ENCODE peak calls at places on chromosomes 3 and 15, in eight cellular contexts. One of them, this sample, is unnamed.

GRCh38 chr3:8658326-8659212 is 14.0 kb upstream of the SSUH2 start:
- DNase-seq in iris pigment epithelial cell: peak; percentile 41
- DNase-seq in C1 segment of cervical spinal cord: no peak
- DNase-seq in stimulated activated CD4-positive, alpha-beta T cell treated with anti-CD3 and anti-CD28 coated beads, Interleukin-2, amount 100 ng/mL, for 24 hours: no peak
- DNase-seq in stimulated activated CD8-positive, alpha-beta memory T cell treated with anti-CD3 and anti-CD28 coated beads, Interleukin-4, amount 100 ng/mL, for 4 hours: no peak
- DNase-seq in activated CD8-positive, alpha-beta memory T cell treated with anti-CD3 and anti-CD28 coated beads for 48 hours: no peak
- DNase-seq in NCI-H2081: peak; percentile 44
- DNase-seq in fibroblast of pulmonary artery: peak; percentile 72
- DNase-seq in this sample: no peak

GRCh38 chr15:57663262-57663661 is 43.3 kb upstream of the POLR2M start:
- DNase-seq in NCI-H2081: no peak
- DNase-seq in activated CD8-positive, alpha-beta memory T cell treated with anti-CD3 and anti-CD28 coated beads for 48 hours: no peak
- DNase-seq in fibroblast of pulmonary artery: no peak
- DNase-seq in C1 segment of cervical spinal cord: no peak
- DNase-seq in stimulated activated CD4-positive, alpha-beta T cell treated with anti-CD3 and anti-CD28 coated beads, Interleukin-2, amount 100 ng/mL, for 24 hours: no peak
- DNase-seq in stimulated activated CD8-positive, alpha-beta memory T cell treated with anti-CD3 and anti-CD28 coated beads, Interleukin-4, amount 100 ng/mL, for 4 hours: no peak
- DNase-seq in iris pigment epithelial cell: no peak
- DNase-seq in this sample: no peak

GRCh38 chr15:41997845-41998244 is 23.0 kb downstream of the PLA2G4E start:
- DNase-seq in stimulated activated CD4-positive, alpha-beta T cell treated with anti-CD3 and anti-CD28 coated beads, Interleukin-2, amount 100 ng/mL, for 24 hours: no peak
- DNase-seq in C1 segment of cervical spinal cord: no peak
- DNase-seq in stimulated activated CD8-positive, alpha-beta memory T cell treated with anti-CD3 and anti-CD28 coated beads, Interleukin-4, amount 100 ng/mL, for 4 hours: no peak
- DNase-seq in fibroblast of pulmonary artery: no peak
- DNase-seq in activated CD8-positive, alpha-beta memory T cell treated with anti-CD3 and anti-CD28 coated beads for 48 hours: no peak
- DNase-seq in NCI-H2081: no peak
- DNase-seq in iris pigment epithelial cell: no peak
- DNase-seq in this sample: no peak

GRCh38 chr3:21859124-21859781 is 108.2 kb upstream of the ZNF385D start:
- DNase-seq in stimulated activated CD8-positive, alpha-beta memory T cell treated with anti-CD3 and anti-CD28 coated beads, Interleukin-4, amount 100 ng/mL, for 4 hours: no peak
- DNase-seq in stimulated activated CD4-positive, alpha-beta T cell treated with anti-CD3 and anti-CD28 coated beads, Interleukin-2, amount 100 ng/mL, for 24 hours: no peak
- DNase-seq in activated CD8-positive, alpha-beta memory T cell treated with anti-CD3 and anti-CD28 coated beads for 48 hours: no peak
- DNase-seq in iris pigment epithelial cell: no peak
- DNase-seq in fibroblast of pulmonary artery: no peak
- DNase-seq in C1 segment of cervical spinal cord: no peak
- DNase-seq in NCI-H2081: no peak
- DNase-seq in this sample: no peak

GRCh38 chr15:66670698-66671580 is 31.1 kb upstream of the SMAD6 start:
- DNase-seq in C1 segment of cervical spinal cord: no peak
- DNase-seq in iris pigment epithelial cell: no peak
- DNase-seq in stimulated activated CD8-positive, alpha-beta memory T cell treated with anti-CD3 and anti-CD28 coated beads, Interleukin-4, amount 100 ng/mL, for 4 hours: no peak
- DNase-seq in NCI-H2081: peak; percentile 27
- DNase-seq in fibroblast of pulmonary artery: no peak
- DNase-seq in activated CD8-positive, alpha-beta memory T cell treated with anti-CD3 and anti-CD28 coated beads for 48 hours: no peak
- DNase-seq in stimulated activated CD4-positive, alpha-beta T cell treated with anti-CD3 and anti-CD28 coated beads, Interleukin-2, amount 100 ng/mL, for 24 hours: no peak
- DNase-seq in this sample: no peak

GRCh38 chr3:134651347-134652041 is 672 bp upstream of the KY start:
- DNase-seq in stimulated activated CD8-positive, alpha-beta memory T cell treated with anti-CD3 and anti-CD28 coated beads, Interleukin-4, amount 100 ng/mL, for 4 hours: no peak
- DNase-seq in NCI-H2081: no peak
- DNase-seq in iris pigment epithelial cell: no peak
- DNase-seq in C1 segment of cervical spinal cord: peak; percentile 46
- DNase-seq in fibroblast of pulmonary artery: peak; percentile 41
- DNase-seq in stimulated activated CD4-positive, alpha-beta T cell treated with anti-CD3 and anti-CD28 coated beads, Interleukin-2, amount 100 ng/mL, for 24 hours: no peak
- DNase-seq in activated CD8-positive, alpha-beta memory T cell treated with anti-CD3 and anti-CD28 coated beads for 48 hours: no peak
- DNase-seq in this sample: peak; percentile 31

GRCh38 chr3:40770046-40770445 is 245.3 kb downstream of the ZNF621 start:
- DNase-seq in stimulated activated CD4-positive, alpha-beta T cell treated with anti-CD3 and anti-CD28 coated beads, Interleukin-2, amount 100 ng/mL, for 24 hours: no peak
- DNase-seq in C1 segment of cervical spinal cord: peak; percentile 24
- DNase-seq in fibroblast of pulmonary artery: no peak
- DNase-seq in iris pigment epithelial cell: no peak
- DNase-seq in NCI-H2081: no peak
- DNase-seq in activated CD8-positive, alpha-beta memory T cell treated with anti-CD3 and anti-CD28 coated beads for 48 hours: no peak
- DNase-seq in stimulated activated CD8-positive, alpha-beta memory T cell treated with anti-CD3 and anti-CD28 coated beads, Interleukin-4, amount 100 ng/mL, for 4 hours: no peak
- DNase-seq in this sample: no peak

GRCh38 chr3:32278714-32279113 is 40.2 kb downstream of the CMTM8 start:
- DNase-seq in fibroblast of pulmonary artery: peak; percentile 51
- DNase-seq in stimulated activated CD4-positive, alpha-beta T cell treated with anti-CD3 and anti-CD28 coated beads, Interleukin-2, amount 100 ng/mL, for 24 hours: no peak
- DNase-seq in stimulated activated CD8-positive, alpha-beta memory T cell treated with anti-CD3 and anti-CD28 coated beads, Interleukin-4, amount 100 ng/mL, for 4 hours: no peak
- DNase-seq in NCI-H2081: no peak
- DNase-seq in C1 segment of cervical spinal cord: no peak
- DNase-seq in activated CD8-positive, alpha-beta memory T cell treated with anti-CD3 and anti-CD28 coated beads for 48 hours: no peak
- DNase-seq in iris pigment epithelial cell: peak; percentile 88
- DNase-seq in this sample: no peak

GRCh38 chr3:61535826-61536225 is 25.5 kb upstream of the PTPRG start:
- DNase-seq in activated CD8-positive, alpha-beta memory T cell treated with anti-CD3 and anti-CD28 coated beads for 48 hours: no peak
- DNase-seq in iris pigment epithelial cell: no peak
- DNase-seq in NCI-H2081: no peak
- DNase-seq in stimulated activated CD4-positive, alpha-beta T cell treated with anti-CD3 and anti-CD28 coated beads, Interleukin-2, amount 100 ng/mL, for 24 hours: no peak
- DNase-seq in fibroblast of pulmonary artery: no peak
- DNase-seq in C1 segment of cervical spinal cord: no peak
- DNase-seq in stimulated activated CD8-positive, alpha-beta memory T cell treated with anti-CD3 and anti-CD28 coated beads, Interleukin-4, amount 100 ng/mL, for 4 hours: no peak
- DNase-seq in this sample: no peak

GRCh38 chr15:57355259-57355658 is 21.0 kb upstream of the CGNL1 start:
- DNase-seq in fibroblast of pulmonary artery: no peak
- DNase-seq in activated CD8-positive, alpha-beta memory T cell treated with anti-CD3 and anti-CD28 coated beads for 48 hours: no peak
- DNase-seq in stimulated activated CD4-positive, alpha-beta T cell treated with anti-CD3 and anti-CD28 coated beads, Interleukin-2, amount 100 ng/mL, for 24 hours: no peak
- DNase-seq in stimulated activated CD8-positive, alpha-beta memory T cell treated with anti-CD3 and anti-CD28 coated beads, Interleukin-4, amount 100 ng/mL, for 4 hours: no peak
- DNase-seq in NCI-H2081: no peak
- DNase-seq in C1 segment of cervical spinal cord: no peak
- DNase-seq in iris pigment epithelial cell: no peak
- DNase-seq in this sample: no peak

GRCh38 chr3:136893848-136894443 is 31.9 kb downstream of the NCK1 start:
- DNase-seq in iris pigment epithelial cell: peak; percentile 93
- DNase-seq in NCI-H2081: peak; percentile 19
- DNase-seq in activated CD8-positive, alpha-beta memory T cell treated with anti-CD3 and anti-CD28 coated beads for 48 hours: no peak
- DNase-seq in stimulated activated CD8-positive, alpha-beta memory T cell treated with anti-CD3 and anti-CD28 coated beads, Interleukin-4, amount 100 ng/mL, for 4 hours: no peak
- DNase-seq in stimulated activated CD4-positive, alpha-beta T cell treated with anti-CD3 and anti-CD28 coated beads, Interleukin-2, amount 100 ng/mL, for 24 hours: no peak
- DNase-seq in fibroblast of pulmonary artery: peak; percentile 81
- DNase-seq in C1 segment of cervical spinal cord: no peak
- DNase-seq in this sample: peak; percentile 83

GRCh38 chr3:63975705-63976104 is 47.6 kb downstream of the PSMD6 start:
- DNase-seq in NCI-H2081: no peak
- DNase-seq in stimulated activated CD4-positive, alpha-beta T cell treated with anti-CD3 and anti-CD28 coated beads, Interleukin-2, amount 100 ng/mL, for 24 hours: no peak
- DNase-seq in iris pigment epithelial cell: peak; percentile 75
- DNase-seq in activated CD8-positive, alpha-beta memory T cell treated with anti-CD3 and anti-CD28 coated beads for 48 hours: no peak
- DNase-seq in fibroblast of pulmonary artery: peak; percentile 72
- DNase-seq in C1 segment of cervical spinal cord: peak; percentile 43
- DNase-seq in stimulated activated CD8-positive, alpha-beta memory T cell treated with anti-CD3 and anti-CD28 coated beads, Interleukin-4, amount 100 ng/mL, for 4 hours: no peak
- DNase-seq in this sample: peak; percentile 64

GRCh38 chr3:123640311-123641083 is 55.6 kb upstream of the HACD2 start:
- DNase-seq in C1 segment of cervical spinal cord: no peak
- DNase-seq in stimulated activated CD8-positive, alpha-beta memory T cell treated with anti-CD3 and anti-CD28 coated beads, Interleukin-4, amount 100 ng/mL, for 4 hours: no peak
- DNase-seq in NCI-H2081: peak; percentile 38
- DNase-seq in stimulated activated CD4-positive, alpha-beta T cell treated with anti-CD3 and anti-CD28 coated beads, Interleukin-2, amount 100 ng/mL, for 24 hours: no peak
- DNase-seq in iris pigment epithelial cell: peak; percentile 50
- DNase-seq in fibroblast of pulmonary artery: no peak
- DNase-seq in activated CD8-positive, alpha-beta memory T cell treated with anti-CD3 and anti-CD28 coated beads for 48 hours: no peak
- DNase-seq in this sample: peak; percentile 48

GRCh38 chr3:41247590-41247989 is 48.3 kb downstream of the CTNNB1 start:
- DNase-seq in C1 segment of cervical spinal cord: no peak
- DNase-seq in NCI-H2081: no peak
- DNase-seq in stimulated activated CD4-positive, alpha-beta T cell treated with anti-CD3 and anti-CD28 coated beads, Interleukin-2, amount 100 ng/mL, for 24 hours: no peak
- DNase-seq in iris pigment epithelial cell: no peak
- DNase-seq in fibroblast of pulmonary artery: no peak
- DNase-seq in activated CD8-positive, alpha-beta memory T cell treated with anti-CD3 and anti-CD28 coated beads for 48 hours: no peak
- DNase-seq in stimulated activated CD8-positive, alpha-beta memory T cell treated with anti-CD3 and anti-CD28 coated beads, Interleukin-4, amount 100 ng/mL, for 4 hours: no peak
- DNase-seq in this sample: no peak

This sample was measured in EL.